ENCODE peak calls at places on chromosomes 2 and 18, in nine cellular contexts. S is AG04450; Y is ascending aorta; K is lower lobe of right lung; I is left lung; H is CD8-positive, alpha-beta T cell; W is HCT116; D is CD4-positive, alpha-beta memory T cell; C is substantia nigra. Z is an unnamed sample.

GRCh38 chr2:146312899-146313298 is 1531.9 kb upstream of the ACVR2A start:
- DNase-seq in S (no peak), Y (no peak), K (no peak), I (no peak), H (no peak), W (no peak), D (no peak), C (no peak), Z (no peak)

GRCh38 chr2:196170681-196171247 is 614 bp downstream of the STK17B start:
- DNase-seq in S (peak; percentile 24), Y (no peak), K (peak; percentile 72), I (no peak), H (no peak), W (no peak), D (peak; percentile 68), C (no peak), Z (peak; percentile 30)

GRCh38 chr2:218026676-218027425 is 24.1 kb upstream of the TNS1 start:
- DNase-seq in S (no peak), Y (no peak), K (peak; percentile 77), I (peak; percentile 62), H (no peak), W (no peak), D (no peak), C (no peak), Z (peak; percentile 62)

GRCh38 chr2:143150287-143150686 is 21.1 kb downstream of the ARHGAP15 start:
- DNase-seq in S (no peak), Y (no peak), K (no peak), I (no peak), H (no peak), W (no peak), D (no peak), C (no peak), Z (no peak)

GRCh38 chr2:206250041-206250897 is 24.2 kb upstream of the ZDBF2 start:
- DNase-seq in S (no peak), Y (no peak), K (no peak), I (no peak), H (no peak), W (no peak), D (no peak), C (peak; percentile 3), Z (no peak)

GRCh38 chr2:161362568-161363166 is 53.4 kb upstream of the TBR1 start:
- DNase-seq in S (no peak), Y (no peak), K (no peak), I (no peak), H (no peak), W (no peak), D (no peak), C (no peak), Z (no peak)

GRCh38 chr2:40403233-40403841 is 48.6 kb downstream of the SLC8A1 start:
- DNase-seq in S (peak; percentile 53), Y (no peak), K (no peak), I (no peak), H (no peak), W (no peak), D (no peak), C (no peak), Z (no peak)

GRCh38 chr18:39037925-39038324 is 1472.3 kb upstream of the CELF4 start:
- DNase-seq in S (no peak), Y (no peak), K (no peak), I (no peak), H (no peak), W (no peak), D (no peak), C (no peak), Z (no peak)

GRCh38 chr2:205864511-205864910 is 182.2 kb downstream of the NRP2 start:
- DNase-seq in S (no peak), Y (no peak), K (no peak), I (no peak), H (no peak), W (no peak), D (no peak), C (no peak), Z (no peak)

DNA sequence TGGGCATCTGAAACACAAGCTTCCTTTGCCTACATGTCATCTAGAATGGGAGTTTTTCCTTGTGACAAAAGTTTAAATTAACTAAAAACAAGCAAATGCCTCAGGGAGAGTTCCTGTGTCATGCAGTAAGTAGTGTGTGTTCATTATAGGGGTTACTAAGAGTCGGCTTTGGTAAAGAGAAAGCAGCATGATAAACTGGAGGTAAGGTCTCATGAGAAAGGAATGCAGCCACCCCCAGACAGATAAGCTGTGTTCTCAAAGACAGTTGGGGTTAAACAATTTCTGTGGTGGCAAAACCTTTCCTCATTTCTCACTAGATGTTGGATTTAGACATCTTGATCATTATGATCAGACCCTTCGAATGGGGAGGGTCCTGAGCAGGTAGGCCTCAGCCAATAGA is 129.7 kb downstream of the MAP4K4 start:
- DNase-seq in S (peak; percentile 81), Y (no peak), K (no peak), I (no peak), H (no peak), W (no peak), D (no peak), C (no peak), Z (no peak)
- H3K27ac ChIP-seq in S (peak overlapping the region; percentile 52), Y (no peak overlapping the region), K (no peak overlapping the region), I (no peak overlapping the region), H (no peak overlapping the region), W (no peak overlapping the region), D (no peak overlapping the region), C (peak overlapping the region; percentile 20), Z (peak overlapping the region; percentile 73)

GRCh38 chr18:57218281-57218680 is 71.4 kb downstream of the BOD1L2 start:
- DNase-seq in S (no peak), Y (no peak), K (no peak), I (no peak), H (no peak), W (no peak), D (no peak), C (no peak), Z (no peak)

GRCh38 chr18:57223160-57223870 is 76.4 kb downstream of the BOD1L2 start:
- DNase-seq in S (no peak), Y (no peak), K (no peak), I (no peak), H (no peak), W (no peak), D (no peak), C (no peak), Z (no peak)

GRCh38 chr18:57220485-57220884 is 73.6 kb downstream of the BOD1L2 start:
- DNase-seq in S (no peak), Y (no peak), K (no peak), I (no peak), H (no peak), W (no peak), D (no peak), C (no peak), Z (no peak)

GRCh38 chr18:57221084-57221483 is 74.2 kb downstream of the BOD1L2 start:
- DNase-seq in S (no peak), Y (no peak), K (no peak), I (no peak), H (no peak), W (no peak), D (no peak), C (no peak), Z (no peak)
- H3K27ac ChIP-seq in S (no peak overlapping the region), Y (no peak overlapping the region), K (no peak overlapping the region), I (no peak overlapping the region), H (no peak overlapping the region), W (no peak overlapping the region), D (no peak overlapping the region), C (no peak overlapping the region), Z (no peak overlapping the region)

DNA sequence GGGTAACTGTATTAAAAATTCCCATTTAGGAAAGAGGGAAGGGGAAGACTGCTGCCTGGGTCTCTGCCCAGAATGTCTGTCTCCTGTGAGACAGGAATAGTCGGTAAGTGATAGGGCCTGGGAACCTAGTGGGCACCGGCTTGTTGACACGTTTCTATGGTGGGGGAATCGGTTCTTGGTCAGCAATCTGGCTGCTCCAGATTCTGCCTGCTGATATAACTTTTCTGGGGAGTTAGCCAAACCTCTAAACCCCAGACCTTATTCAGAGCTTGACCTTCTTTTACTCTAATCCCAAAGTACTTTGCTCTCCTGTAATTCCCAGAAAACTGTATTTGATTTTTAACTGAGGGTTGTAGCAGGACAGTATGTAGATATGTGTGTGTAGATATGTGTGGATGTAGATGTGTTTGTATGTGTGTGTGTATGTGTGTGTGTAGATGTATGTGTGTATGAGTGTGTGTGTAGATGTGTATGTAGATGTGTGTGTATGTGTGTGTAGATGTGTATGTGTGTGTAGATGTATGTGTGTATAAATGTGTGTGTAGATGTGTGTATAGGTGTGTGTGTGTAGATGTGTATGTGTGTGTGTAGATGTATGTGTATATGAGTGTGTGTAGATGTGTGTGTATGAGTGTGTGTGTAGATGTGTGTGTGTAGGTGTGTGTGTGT is 61.8 kb upstream of the TXNDC2 start:
- DNase-seq in S (no peak), Y (no peak), K (no peak), I (no peak), H (no peak), W (no peak), D (no peak), C (no peak), Z (no peak)
- H3K27ac ChIP-seq in S (no peak overlapping the region), Y (peak overlapping the region; percentile 29), K (peak overlapping the region; percentile 84), I (peak overlapping the region; percentile 91), H (no peak overlapping the region), W (peak overlapping the region; percentile 87), D (no peak overlapping the region), C (no peak overlapping the region), Z (peak overlapping the region; percentile 81)

GRCh38 chr2:141384676-141385075 is 746.1 kb downstream of the LRP1B start:
- DNase-seq in S (no peak), Y (no peak), K (no peak), I (no peak), H (no peak), W (no peak), D (no peak), C (no peak), Z (no peak)
- H3K27ac ChIP-seq in S (no peak overlapping the region), Y (no peak overlapping the region), K (no peak overlapping the region), I (no peak overlapping the region), H (no peak overlapping the region), W (no peak overlapping the region), D (no peak overlapping the region), C (no peak overlapping the region), Z (no peak overlapping the region)

DNA sequence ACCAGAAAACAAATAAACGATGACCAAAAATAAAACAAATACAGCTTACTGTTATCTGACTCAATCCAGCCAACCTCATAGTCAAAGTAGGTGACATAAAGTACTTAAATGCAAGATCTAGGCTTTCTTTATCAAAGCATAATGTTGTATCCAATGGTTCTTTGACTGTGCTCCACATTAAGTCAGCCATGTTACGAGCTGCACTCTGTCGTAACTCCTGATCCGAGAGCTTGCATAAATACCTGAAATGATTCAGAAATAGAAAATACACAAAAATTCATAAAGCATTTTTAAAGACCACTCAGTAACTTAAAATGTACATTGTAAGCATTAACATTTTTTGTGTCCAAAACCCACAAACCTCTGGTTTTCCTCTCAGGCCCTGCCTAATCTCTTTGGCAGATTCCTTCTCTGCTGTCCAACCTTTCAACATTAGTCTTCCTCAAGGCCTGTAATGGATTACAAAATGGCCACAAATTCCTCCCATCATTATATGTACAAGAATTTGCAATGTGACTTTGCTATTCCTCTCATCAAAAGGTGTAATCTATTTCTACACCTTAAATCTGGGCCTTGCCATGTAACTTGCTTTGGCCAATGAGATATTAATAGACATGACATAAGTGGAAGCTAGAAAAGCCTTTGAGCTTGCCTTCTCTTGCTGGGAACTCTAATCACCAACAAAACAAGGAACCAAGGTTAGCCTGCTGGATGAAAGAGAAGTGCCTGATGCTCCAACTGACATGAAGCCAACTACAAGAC is 90.6 kb downstream of the USP34 start:
- DNase-seq in S (no peak), Y (no peak), K (no peak), I (no peak), H (no peak), W (no peak), D (no peak), C (no peak), Z (no peak)
- H3K27ac ChIP-seq in S (no peak overlapping the region), Y (no peak overlapping the region), K (no peak overlapping the region), I (no peak overlapping the region), H (no peak overlapping the region), W (no peak overlapping the region), D (no peak overlapping the region), C (no peak overlapping the region), Z (peak overlapping the region; percentile 60)

Z was measured in left ventricle myocardium inferior.